ENCODE peak calls at places on chromosomes 6 and 20, in ten cellular contexts. U is neural progenitor cell, X is mammary epithelial cell, M is WTC11, K is AG09319, D is colonic mucosa, C is GM13976, L is MCF 10A, B is PC-3, N is fibroblast of mammary gland. V is an unnamed sample.

GRCh38 chr20:46644160-46644559 is 7.1 kb downstream of the SLC13A3 start:
- DNase-seq in X (no peak), N (no peak), M (no peak), K (no peak), B (no peak), L (no peak), U (no peak), C (no peak), D (no peak), V (no peak)

GRCh38 chr6:129663531-129663930 is 46.4 kb downstream of the ARHGAP18 start:
- DNase-seq in M (no peak), U (no peak), D (no peak), L (no peak), N (no peak), C (no peak), X (no peak), K (no peak), B (no peak), V (no peak)

GRCh38 chr6:113672691-113673149 is 184.4 kb upstream of the MARCKS start:
- DNase-seq in M (no peak), L (no peak), K (peak), B (no peak), D (no peak), U (peak), C (no peak), X (no peak), N (peak), V (no peak)

GRCh38 chr20:40657526-40657925 is 31.5 kb downstream of the MAFB start:
- DNase-seq in L (no peak), M (no peak), X (no peak), C (no peak), N (peak), B (no peak), K (no peak), D (no peak), U (no peak), V (no peak)

GRCh38 chr20:61977387-61977786 is 88.3 kb downstream of the TAF4 start:
- DNase-seq in D (no peak), B (no peak), K (no peak), L (no peak), X (no peak), C (no peak), N (no peak), U (no peak), M (no peak), V (no peak)

GRCh38 chr6:19269341-19269898 is 567.8 kb upstream of the ID4 start:
- DNase-seq in B (peak), C (no peak), L (no peak), D (no peak), N (no peak), X (peak), K (no peak), U (no peak), M (no peak), V (no peak)

GRCh38 chr6:158837684-158838625 is 18.8 kb upstream of the EZR start:
- DNase-seq in C (no peak), U (peak), K (no peak), B (no peak), L (no peak), X (peak), M (no peak), D (no peak), N (peak), V (no peak)

GRCh38 chr20:30985386-30985785 is 272.1 kb upstream of the DEFB115 start:
- DNase-seq in K (no peak), L (no peak), M (no peak), D (no peak), B (no peak), U (no peak), C (no peak), X (no peak), N (no peak), V (no peak)

GRCh38 chr6:77368660-77369313 is 94.5 kb downstream of the HTR1B start:
- DNase-seq in L (peak), N (peak), K (no peak), B (no peak), U (peak), M (peak), X (no peak), D (peak), C (no peak), V (peak)

GRCh38 chr6:151765444-151765886 is 42.0 kb upstream of the ESR1 start:
- DNase-seq in K (peak), N (peak), X (peak), M (peak), D (peak), C (peak), L (peak), U (peak), B (peak), V (peak)

GRCh38 chr20:47691632-47692031 is 93.6 kb downstream of the SULF2 start:
- DNase-seq in C (no peak), N (peak), X (peak), K (no peak), B (peak), U (peak), D (no peak), L (no peak), M (no peak), V (no peak)

GRCh38 chr20:63708301-63709148 is 686 bp downstream of the ZGPAT start:
- DNase-seq in L (no peak), X (peak), C (peak), B (no peak), D (no peak), N (no peak), K (no peak), U (peak), M (no peak), V (no peak)

GRCh38 chr20:3646067-3646440 is 17.1 kb downstream of the GFRA4 start:
- DNase-seq in C (no peak), B (peak), U (no peak), M (no peak), K (no peak), L (no peak), X (no peak), N (peak), D (no peak), V (no peak)

DNA sequence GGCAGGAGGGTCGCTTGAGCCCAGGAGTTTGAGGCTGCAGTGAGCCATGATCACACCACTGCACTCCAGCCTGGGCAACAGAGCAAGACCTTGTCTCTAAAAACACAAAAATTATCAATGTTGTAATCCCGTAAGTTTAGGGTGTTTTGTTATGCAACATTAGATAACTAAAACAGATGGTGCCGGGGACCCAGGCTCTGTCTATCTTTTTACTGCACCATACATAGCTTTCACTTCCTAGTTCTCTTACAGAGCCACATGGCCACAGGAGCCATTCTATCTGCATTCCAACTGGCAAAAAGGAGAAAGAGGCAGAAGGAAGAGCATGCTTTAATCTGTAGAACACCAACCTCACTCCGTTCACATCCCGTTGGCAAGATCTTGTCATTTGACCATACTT is 5.4 kb upstream of the TCF15 start:
- DNase-seq in N (no peak), D (no peak), X (no peak), M (no peak), K (no peak), B (no peak), L (no peak), C (no peak), U (no peak), V (no peak)
- TF ChIP-seq CTCF in N (no peak), D (no peak), X (no peak), M (no peak), K (no peak), B (no peak), L (no peak), C (no peak), U (no peak), V (no peak)

GRCh38 chr6:1242021-1242420 is 69.9 kb upstream of the FOXQ1 start:
- DNase-seq in L (no peak), D (no peak), U (no peak), B (no peak), K (no peak), C (no peak), X (no peak), N (no peak), M (no peak), V (no peak)
- TF ChIP-seq CTCF in L (no peak), D (no peak), U (no peak), B (no peak), K (no peak), C (no peak), X (no peak), N (no peak), M (no peak), V (no peak)

GRCh38 chr20:8658103-8658502 is 410.8 kb upstream of the PLCB4 start:
- DNase-seq in U (no peak), L (no peak), D (no peak), C (no peak), N (no peak), B (no peak), K (no peak), X (no peak), M (no peak), V (no peak)

GRCh38 chr20:8654486-8654885 is 414.4 kb upstream of the PLCB4 start:
- DNase-seq in X (no peak), M (no peak), K (no peak), D (no peak), C (no peak), N (no peak), B (no peak), U (no peak), L (no peak), V (no peak)

GRCh38 chr20:8661229-8662023 is 407.5 kb upstream of the PLCB4 start:
- DNase-seq in M (no peak), C (no peak), D (no peak), L (no peak), K (no peak), B (no peak), U (peak), X (no peak), N (no peak), V (no peak)

GRCh38 chr20:8656335-8656734 is 412.6 kb upstream of the PLCB4 start:
- DNase-seq in B (no peak), M (no peak), K (no peak), C (no peak), D (no peak), L (no peak), X (no peak), N (no peak), U (no peak), V (no peak)

GRCh38 chr20:8657664-8658063 is 411.2 kb upstream of the PLCB4 start:
- DNase-seq in U (no peak), C (no peak), B (no peak), K (no peak), M (no peak), L (no peak), N (no peak), D (no peak), X (no peak), V (no peak)
- TF ChIP-seq CTCF in U (no peak), C (no peak), B (no peak), K (no peak), M (no peak), L (no peak), N (no peak), D (no peak), X (no peak), V (no peak)

DNA sequence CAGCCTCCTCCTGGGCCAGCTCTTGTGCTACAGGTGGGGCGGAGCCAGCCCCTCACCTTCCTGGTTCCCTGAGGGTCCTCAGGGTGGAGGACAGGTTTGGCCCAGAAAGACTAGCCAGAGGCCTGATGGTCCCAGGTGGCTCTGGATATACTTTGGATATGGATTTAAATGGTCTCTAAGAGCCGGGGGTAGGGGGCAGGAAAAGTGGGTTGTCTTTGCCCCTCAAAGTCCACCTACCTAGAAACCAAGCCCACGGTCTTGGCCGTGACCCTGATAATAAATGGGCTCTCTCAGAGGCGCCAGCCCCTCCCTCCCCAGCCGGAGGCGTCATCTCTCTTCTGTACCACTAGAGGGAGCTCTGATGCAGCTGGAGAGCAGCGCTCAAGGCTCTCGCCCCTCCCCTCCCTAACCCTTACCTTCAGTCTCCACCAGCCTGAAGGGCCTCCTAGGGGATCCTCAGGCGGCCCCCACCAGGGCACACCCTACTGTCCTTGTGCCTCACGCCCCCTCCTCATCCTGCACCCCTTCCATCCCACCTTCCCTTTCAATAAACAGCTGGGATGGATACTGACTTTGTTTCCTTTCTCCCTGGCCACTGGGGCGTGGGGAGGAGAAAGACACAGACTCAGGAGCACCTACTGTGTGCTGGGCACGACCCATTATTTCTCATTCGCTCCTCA is 7.5 kb downstream of the NRSN2 start:
- DNase-seq in C (peak), M (peak), K (no peak), D (peak), X (peak), B (peak), U (peak), N (peak), L (peak), V (peak)
- TF ChIP-seq CTCF in C (peak), M (peak), K (peak), D (peak), X (peak), B (peak), U (peak), N (peak), L (peak), V (peak)

GRCh38 chr20:49185071-49185757 is 2.9 kb downstream of the STAU1 start:
- DNase-seq in U (no peak), X (no peak), L (no peak), B (no peak), M (no peak), D (no peak), N (no peak), C (no peak), K (no peak), V (no peak)

GRCh38 chr20:49186535-49187329 is 1.4 kb downstream of the STAU1 start:
- DNase-seq in U (peak), N (peak), L (peak), X (peak), M (no peak), K (no peak), B (peak), C (peak), D (peak), V (peak)

GRCh38 chr20:49187330-49188100 is 619 bp downstream of the STAU1 start:
- DNase-seq in N (no peak), X (no peak), L (no peak), M (no peak), B (no peak), K (no peak), U (peak), C (peak), D (peak), V (no peak)

GRCh38 chr20:49183444-49183843 is 4.7 kb downstream of the STAU1 start:
- DNase-seq in N (no peak), D (no peak), B (no peak), U (no peak), M (no peak), K (no peak), C (no peak), X (no peak), L (no peak), V (no peak)

DNA sequence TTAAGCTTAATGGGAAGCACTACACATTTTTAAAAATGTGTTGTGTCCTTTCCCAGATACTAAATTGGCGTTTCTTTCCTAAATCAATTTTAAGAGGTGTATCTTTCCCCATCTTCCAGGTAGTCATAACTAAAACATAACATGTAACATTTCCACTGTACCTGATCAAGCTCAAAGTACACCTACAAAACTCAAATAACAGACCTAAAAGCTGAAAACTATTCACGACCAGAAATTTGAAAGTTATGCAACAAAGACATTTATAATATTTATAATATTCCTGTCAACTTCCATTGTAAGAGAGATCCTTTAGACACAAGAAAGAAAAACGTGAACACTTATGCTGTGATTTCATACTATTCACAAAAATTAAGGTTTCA is 3.5 kb downstream of the STAU1 start:
- DNase-seq in U (no peak), L (no peak), X (no peak), B (no peak), M (no peak), N (no peak), C (no peak), K (no peak), D (no peak), V (no peak)
- TF ChIP-seq CTCF in U (no peak), L (no peak), X (no peak), B (no peak), M (no peak), N (no peak), C (no peak), K (no peak), D (no peak), V (no peak)

GRCh38 chr20:10671221-10671849 is 2.5 kb downstream of the JAG1 start:
- DNase-seq in K (peak), U (peak), L (peak), X (peak), C (peak), B (peak), M (peak), N (peak), D (peak), V (peak)
- TF ChIP-seq CTCF in K (peak), U (peak), L (peak), X (peak), C (peak), B (peak), M (no peak), N (peak), D (peak), V (peak)

GRCh38 chr6:156410649-156411048 is 366.5 kb upstream of the ARID1B start:
- DNase-seq in K (no peak), L (no peak), D (no peak), M (no peak), C (no peak), N (no peak), X (no peak), U (no peak), B (peak), V (no peak)
- TF ChIP-seq CTCF in K (no peak), L (peak), D (peak), M (no peak), C (no peak), N (peak), X (no peak), U (peak), B (peak), V (peak)